ENCODE peak calls at places on chromosomes 6 and 20, in five cellular contexts. One of them, this sample, is unnamed.

GRCh38 chr6:39812853-39813533 is 20.8 kb downstream of the DAAM2 start:
- DNase-seq in astrocyte: peak; percentile 93
- DNase-seq in GM12892: no peak
- DNase-seq in pons: peak; percentile 67
- DNase-seq in effector memory CD4-positive, alpha-beta T cell: no peak
- DNase-seq in this sample: peak; percentile 25

GRCh38 chr20:1833728-1834726 is 61.2 kb upstream of the SIRPA start:
- DNase-seq in astrocyte: no peak
- DNase-seq in GM12892: no peak
- DNase-seq in pons: no peak
- DNase-seq in effector memory CD4-positive, alpha-beta T cell: no peak
- DNase-seq in this sample: no peak

GRCh38 chr6:116410945-116411623 is 40.3 kb downstream of the DSE start:
- DNase-seq in astrocyte: peak; percentile 60
- DNase-seq in GM12892: no peak
- DNase-seq in pons: peak; percentile 65
- DNase-seq in effector memory CD4-positive, alpha-beta T cell: no peak
- DNase-seq in this sample: no peak

GRCh38 chr6:20583447-20583806 is 49.2 kb downstream of the CDKAL1 start:
- DNase-seq in astrocyte: no peak
- DNase-seq in GM12892: no peak
- DNase-seq in pons: no peak
- DNase-seq in effector memory CD4-positive, alpha-beta T cell: no peak
- DNase-seq in this sample: no peak

GRCh38 chr6:3159805-3160781 is 2.7 kb upstream of the TUBB2A start:
- DNase-seq in astrocyte: peak; percentile 78
- DNase-seq in GM12892: no peak
- DNase-seq in pons: no peak
- DNase-seq in effector memory CD4-positive, alpha-beta T cell: peak; percentile 62
- DNase-seq in this sample: no peak

GRCh38 chr6:37502703-37503485 is 3.2 kb upstream of the CCDC167 start:
- DNase-seq in astrocyte: no peak
- DNase-seq in GM12892: no peak
- DNase-seq in pons: no peak
- DNase-seq in effector memory CD4-positive, alpha-beta T cell: peak; percentile 70
- DNase-seq in this sample: no peak

GRCh38 chr6:34602318-34603111 is 46.4 kb upstream of the SPDEF start:
- DNase-seq in astrocyte: peak; percentile 15
- DNase-seq in GM12892: no peak
- DNase-seq in pons: no peak
- DNase-seq in effector memory CD4-positive, alpha-beta T cell: no peak
- DNase-seq in this sample: no peak

GRCh38 chr6:39927159-39927558 is 7.1 kb downstream of the MOCS1 start:
- DNase-seq in astrocyte: peak; percentile 52
- DNase-seq in GM12892: no peak
- DNase-seq in pons: no peak
- DNase-seq in effector memory CD4-positive, alpha-beta T cell: no peak
- DNase-seq in this sample: no peak

GRCh38 chr6:160882741-160883340 is 108.7 kb upstream of the MAP3K4 start:
- DNase-seq in astrocyte: peak; percentile 2
- DNase-seq in GM12892: no peak
- DNase-seq in pons: peak; percentile 4
- DNase-seq in effector memory CD4-positive, alpha-beta T cell: no peak
- DNase-seq in this sample: no peak

GRCh38 chr6:81806793-81807565 is 54.5 kb upstream of the TENT5A start:
- DNase-seq in astrocyte: no peak
- DNase-seq in GM12892: no peak
- DNase-seq in pons: no peak
- DNase-seq in effector memory CD4-positive, alpha-beta T cell: no peak
- DNase-seq in this sample: no peak

GRCh38 chr6:142846459-142846831 is 98.5 kb downstream of the HIVEP2 start:
- DNase-seq in astrocyte: peak; percentile 44
- DNase-seq in GM12892: no peak
- DNase-seq in pons: no peak
- DNase-seq in effector memory CD4-positive, alpha-beta T cell: no peak
- DNase-seq in this sample: no peak

GRCh38 chr20:31968299-31969126 is 562 bp downstream of the XKR7 start:
- DNase-seq in astrocyte: peak; percentile 19
- DNase-seq in GM12892: peak; percentile 95
- DNase-seq in pons: no peak
- DNase-seq in effector memory CD4-positive, alpha-beta T cell: peak; percentile 69
- DNase-seq in this sample: peak; percentile 93

GRCh38 chr20:25283221-25283951 is 35.5 kb downstream of the PYGB start:
- DNase-seq in astrocyte: no peak
- DNase-seq in GM12892: no peak
- DNase-seq in pons: no peak
- DNase-seq in effector memory CD4-positive, alpha-beta T cell: no peak
- DNase-seq in this sample: no peak

GRCh38 chr6:16130437-16130891 is 1.6 kb downstream of the MYLIP start:
- DNase-seq in astrocyte: no peak
- DNase-seq in GM12892: no peak
- DNase-seq in pons: no peak
- DNase-seq in effector memory CD4-positive, alpha-beta T cell: no peak
- DNase-seq in this sample: no peak

GRCh38 chr6:111210074-111210729 is 122.9 kb downstream of the SLC16A10 start:
- DNase-seq in astrocyte: peak; percentile 30
- DNase-seq in GM12892: peak; percentile 17
- DNase-seq in pons: peak; percentile 66
- DNase-seq in effector memory CD4-positive, alpha-beta T cell: no peak
- DNase-seq in this sample: peak; percentile 22

GRCh38 chr6:33392168-33392947 is 735 bp downstream of the KIFC1 start:
- DNase-seq in astrocyte: peak; percentile 26
- DNase-seq in GM12892: no peak
- DNase-seq in pons: no peak
- DNase-seq in effector memory CD4-positive, alpha-beta T cell: no peak
- DNase-seq in this sample: peak; percentile 34

GRCh38 chr20:14672066-14672465 is 334.7 kb upstream of the FLRT3 start:
- DNase-seq in astrocyte: no peak
- DNase-seq in GM12892: no peak
- DNase-seq in pons: no peak
- DNase-seq in effector memory CD4-positive, alpha-beta T cell: no peak
- DNase-seq in this sample: no peak

GRCh38 chr6:215335-216034 is 76.8 kb upstream of the DUSP22 start:
- DNase-seq in astrocyte: no peak
- DNase-seq in GM12892: no peak
- DNase-seq in pons: no peak
- DNase-seq in effector memory CD4-positive, alpha-beta T cell: no peak
- DNase-seq in this sample: no peak